ENCODE peak calls at places on chromosomes 6 and 20, in five cellular contexts. One of them, this sample, is unnamed.

GRCh38 chr6:26223213-26223612 is 136.0 kb downstream of the HFE start:
- DNase-seq in effector memory CD4-positive, alpha-beta T cell: no peak
- DNase-seq in fibroblast of the aortic adventitia: peak
- DNase-seq in colonic mucosa: no peak
- DNase-seq in choroid plexus epithelial cell: peak
- DNase-seq in this sample: no peak

GRCh38 chr20:50318709-50319108 is 128.1 kb downstream of the CEBPB start:
- DNase-seq in effector memory CD4-positive, alpha-beta T cell: no peak
- DNase-seq in fibroblast of the aortic adventitia: no peak
- DNase-seq in colonic mucosa: no peak
- DNase-seq in choroid plexus epithelial cell: no peak
- DNase-seq in this sample: no peak

GRCh38 chr6:151490996-151491395 is 2.8 kb upstream of the CCDC170 start:
- DNase-seq in effector memory CD4-positive, alpha-beta T cell: no peak
- DNase-seq in fibroblast of the aortic adventitia: no peak
- DNase-seq in colonic mucosa: no peak
- DNase-seq in choroid plexus epithelial cell: no peak
- DNase-seq in this sample: no peak

GRCh38 chr6:129006685-129007514 is 124.0 kb downstream of the LAMA2 start:
- DNase-seq in effector memory CD4-positive, alpha-beta T cell: no peak
- DNase-seq in fibroblast of the aortic adventitia: no peak
- DNase-seq in colonic mucosa: no peak
- DNase-seq in choroid plexus epithelial cell: no peak
- DNase-seq in this sample: no peak

GRCh38 chr6:72406517-72406916 is 215.3 kb upstream of the KCNQ5 start:
- DNase-seq in effector memory CD4-positive, alpha-beta T cell: no peak
- DNase-seq in fibroblast of the aortic adventitia: no peak
- DNase-seq in colonic mucosa: no peak
- DNase-seq in choroid plexus epithelial cell: no peak
- DNase-seq in this sample: no peak

GRCh38 chr20:5433352-5433751 is 116.6 kb upstream of the PROKR2 start:
- DNase-seq in effector memory CD4-positive, alpha-beta T cell: no peak
- DNase-seq in fibroblast of the aortic adventitia: no peak
- DNase-seq in colonic mucosa: no peak
- DNase-seq in choroid plexus epithelial cell: no peak
- DNase-seq in this sample: no peak

GRCh38 chr20:36273414-36274247 is 32.5 kb upstream of the DLGAP4 start:
- DNase-seq in effector memory CD4-positive, alpha-beta T cell: no peak
- DNase-seq in fibroblast of the aortic adventitia: peak
- DNase-seq in colonic mucosa: no peak
- DNase-seq in choroid plexus epithelial cell: peak
- DNase-seq in this sample: no peak

GRCh38 chr6:3977875-3978711 is 100.8 kb downstream of the FAM217A start:
- DNase-seq in effector memory CD4-positive, alpha-beta T cell: peak
- DNase-seq in fibroblast of the aortic adventitia: peak
- DNase-seq in colonic mucosa: peak
- DNase-seq in choroid plexus epithelial cell: peak
- DNase-seq in this sample: peak

GRCh38 chr6:66226099-66226498 is 519.1 kb upstream of the EYS start:
- DNase-seq in effector memory CD4-positive, alpha-beta T cell: no peak
- DNase-seq in fibroblast of the aortic adventitia: no peak
- DNase-seq in colonic mucosa: no peak
- DNase-seq in choroid plexus epithelial cell: no peak
- DNase-seq in this sample: no peak

GRCh38 chr6:190596-191395 is 101.5 kb upstream of the DUSP22 start:
- DNase-seq in effector memory CD4-positive, alpha-beta T cell: no peak
- DNase-seq in fibroblast of the aortic adventitia: no peak
- DNase-seq in colonic mucosa: no peak
- DNase-seq in choroid plexus epithelial cell: no peak
- DNase-seq in this sample: no peak

GRCh38 chr6:24996145-24996836 is 60.5 kb upstream of the RIPOR2 start:
- DNase-seq in effector memory CD4-positive, alpha-beta T cell: no peak
- DNase-seq in fibroblast of the aortic adventitia: no peak
- DNase-seq in colonic mucosa: no peak
- DNase-seq in choroid plexus epithelial cell: no peak
- DNase-seq in this sample: no peak

GRCh38 chr20:61575151-61575937 is 323.3 kb downstream of the CDH4 start:
- DNase-seq in effector memory CD4-positive, alpha-beta T cell: no peak
- DNase-seq in fibroblast of the aortic adventitia: no peak
- DNase-seq in colonic mucosa: no peak
- DNase-seq in choroid plexus epithelial cell: no peak
- DNase-seq in this sample: no peak

GRCh38 chr6:89970609-89971337 is 76.5 kb downstream of the GJA10 start:
- DNase-seq in effector memory CD4-positive, alpha-beta T cell: no peak
- DNase-seq in fibroblast of the aortic adventitia: peak
- DNase-seq in colonic mucosa: no peak
- DNase-seq in choroid plexus epithelial cell: peak
- DNase-seq in this sample: peak

GRCh38 chr20:45355209-45355608 is 7.0 kb upstream of the SDC4 start:
- DNase-seq in effector memory CD4-positive, alpha-beta T cell: no peak
- DNase-seq in fibroblast of the aortic adventitia: peak
- DNase-seq in colonic mucosa: no peak
- DNase-seq in choroid plexus epithelial cell: peak
- DNase-seq in this sample: no peak

GRCh38 chr6:109008951-109009760 is 85.5 kb downstream of the SESN1 start:
- DNase-seq in effector memory CD4-positive, alpha-beta T cell: peak
- DNase-seq in fibroblast of the aortic adventitia: peak
- DNase-seq in colonic mucosa: peak
- DNase-seq in choroid plexus epithelial cell: peak
- DNase-seq in this sample: peak

GRCh38 chr6:168089186-168090063 is 10.4 kb upstream of the FRMD1 start:
- DNase-seq in effector memory CD4-positive, alpha-beta T cell: no peak
- DNase-seq in fibroblast of the aortic adventitia: no peak
- DNase-seq in colonic mucosa: no peak
- DNase-seq in choroid plexus epithelial cell: no peak
- DNase-seq in this sample: no peak

GRCh38 chr20:64164123-64164836 is at the start of gene MYT1:
- DNase-seq in effector memory CD4-positive, alpha-beta T cell: no peak
- DNase-seq in fibroblast of the aortic adventitia: no peak
- DNase-seq in colonic mucosa: no peak
- DNase-seq in choroid plexus epithelial cell: no peak
- DNase-seq in this sample: no peak

GRCh38 chr20:32482251-32483220 is 102.6 kb downstream of the NOL4L start:
- DNase-seq in effector memory CD4-positive, alpha-beta T cell: peak
- DNase-seq in fibroblast of the aortic adventitia: no peak
- DNase-seq in colonic mucosa: peak
- DNase-seq in choroid plexus epithelial cell: peak
- DNase-seq in this sample: peak

GRCh38 chr20:45407783-45408645 is at the start of gene DBNDD2:
- DNase-seq in effector memory CD4-positive, alpha-beta T cell: no peak
- DNase-seq in fibroblast of the aortic adventitia: no peak
- DNase-seq in colonic mucosa: peak
- DNase-seq in choroid plexus epithelial cell: no peak
- DNase-seq in this sample: no peak

GRCh38 chr6:3882865-3883264 is 33.7 kb downstream of the FAM50B start:
- DNase-seq in effector memory CD4-positive, alpha-beta T cell: no peak
- DNase-seq in fibroblast of the aortic adventitia: peak
- DNase-seq in colonic mucosa: no peak
- DNase-seq in choroid plexus epithelial cell: no peak
- DNase-seq in this sample: no peak

GRCh38 chr6:109840796-109841195 is 137.3 kb upstream of the GPR6 start:
- DNase-seq in effector memory CD4-positive, alpha-beta T cell: no peak
- DNase-seq in fibroblast of the aortic adventitia: no peak
- DNase-seq in colonic mucosa: no peak
- DNase-seq in choroid plexus epithelial cell: no peak
- DNase-seq in this sample: no peak

GRCh38 chr6:143901885-143902708 is 37.8 kb downstream of the ZC2HC1B start:
- DNase-seq in effector memory CD4-positive, alpha-beta T cell: no peak
- DNase-seq in fibroblast of the aortic adventitia: peak
- DNase-seq in colonic mucosa: peak
- DNase-seq in choroid plexus epithelial cell: peak
- DNase-seq in this sample: no peak

GRCh38 chr6:46983007-46983411 is 59.1 kb downstream of the ADGRF1 start:
- DNase-seq in effector memory CD4-positive, alpha-beta T cell: no peak
- DNase-seq in fibroblast of the aortic adventitia: no peak
- DNase-seq in colonic mucosa: no peak
- DNase-seq in choroid plexus epithelial cell: no peak
- DNase-seq in this sample: no peak

GRCh38 chr6:44128020-44128917 is 915 bp downstream of the TMEM63B start:
- DNase-seq in effector memory CD4-positive, alpha-beta T cell: no peak
- DNase-seq in fibroblast of the aortic adventitia: no peak
- DNase-seq in colonic mucosa: peak
- DNase-seq in choroid plexus epithelial cell: peak
- DNase-seq in this sample: no peak

GRCh38 chr20:44074252-44075151 is 112.5 kb downstream of the JPH2 start:
- DNase-seq in effector memory CD4-positive, alpha-beta T cell: no peak
- DNase-seq in fibroblast of the aortic adventitia: peak
- DNase-seq in colonic mucosa: no peak
- DNase-seq in choroid plexus epithelial cell: peak
- DNase-seq in this sample: no peak

GRCh38 chr6:157096105-157096504 is 227.2 kb downstream of the TMEM242 start:
- DNase-seq in effector memory CD4-positive, alpha-beta T cell: no peak
- DNase-seq in fibroblast of the aortic adventitia: no peak
- DNase-seq in colonic mucosa: no peak
- DNase-seq in choroid plexus epithelial cell: no peak
- DNase-seq in this sample: no peak

GRCh38 chr20:9214676-9215075 is 145.8 kb downstream of the PLCB4 start:
- DNase-seq in effector memory CD4-positive, alpha-beta T cell: no peak
- DNase-seq in fibroblast of the aortic adventitia: peak
- DNase-seq in colonic mucosa: no peak
- DNase-seq in choroid plexus epithelial cell: peak
- DNase-seq in this sample: no peak

GRCh38 chr6:154874684-154875594 is 120.2 kb upstream of the TIAM2 start:
- DNase-seq in effector memory CD4-positive, alpha-beta T cell: no peak
- DNase-seq in fibroblast of the aortic adventitia: no peak
- DNase-seq in colonic mucosa: no peak
- DNase-seq in choroid plexus epithelial cell: peak
- DNase-seq in this sample: peak

GRCh38 chr6:153208706-153209105 is 77.6 kb upstream of the RGS17 start:
- DNase-seq in effector memory CD4-positive, alpha-beta T cell: no peak
- DNase-seq in fibroblast of the aortic adventitia: no peak
- DNase-seq in colonic mucosa: no peak
- DNase-seq in choroid plexus epithelial cell: no peak
- DNase-seq in this sample: no peak

GRCh38 chr6:124324237-124324636 is 520.6 kb downstream of the NKAIN2 start:
- DNase-seq in effector memory CD4-positive, alpha-beta T cell: no peak
- DNase-seq in fibroblast of the aortic adventitia: no peak
- DNase-seq in colonic mucosa: no peak
- DNase-seq in choroid plexus epithelial cell: no peak
- DNase-seq in this sample: no peak

GRCh38 chr6:99019341-99019740 is 71.6 kb upstream of the FBXL4 start:
- DNase-seq in effector memory CD4-positive, alpha-beta T cell: no peak
- DNase-seq in fibroblast of the aortic adventitia: peak
- DNase-seq in colonic mucosa: no peak
- DNase-seq in choroid plexus epithelial cell: no peak
- DNase-seq in this sample: no peak

GRCh38 chr6:62903263-62903662 is 308.0 kb upstream of the FKBP1C start:
- DNase-seq in effector memory CD4-positive, alpha-beta T cell: no peak
- DNase-seq in fibroblast of the aortic adventitia: no peak
- DNase-seq in colonic mucosa: no peak
- DNase-seq in choroid plexus epithelial cell: no peak
- DNase-seq in this sample: no peak

GRCh38 chr6:7110092-7110792 is 2.5 kb downstream of the RREB1 start:
- DNase-seq in effector memory CD4-positive, alpha-beta T cell: no peak
- DNase-seq in fibroblast of the aortic adventitia: no peak
- DNase-seq in colonic mucosa: no peak
- DNase-seq in choroid plexus epithelial cell: no peak
- DNase-seq in this sample: no peak
- H3K4me3 ChIP-seq in effector memory CD4-positive, alpha-beta T cell: peak
- H3K4me3 ChIP-seq in fibroblast of the aortic adventitia: peak
- H3K4me3 ChIP-seq in colonic mucosa: peak
- H3K4me3 ChIP-seq in choroid plexus epithelial cell: peak
- H3K4me3 ChIP-seq in this sample: peak

DNA sequence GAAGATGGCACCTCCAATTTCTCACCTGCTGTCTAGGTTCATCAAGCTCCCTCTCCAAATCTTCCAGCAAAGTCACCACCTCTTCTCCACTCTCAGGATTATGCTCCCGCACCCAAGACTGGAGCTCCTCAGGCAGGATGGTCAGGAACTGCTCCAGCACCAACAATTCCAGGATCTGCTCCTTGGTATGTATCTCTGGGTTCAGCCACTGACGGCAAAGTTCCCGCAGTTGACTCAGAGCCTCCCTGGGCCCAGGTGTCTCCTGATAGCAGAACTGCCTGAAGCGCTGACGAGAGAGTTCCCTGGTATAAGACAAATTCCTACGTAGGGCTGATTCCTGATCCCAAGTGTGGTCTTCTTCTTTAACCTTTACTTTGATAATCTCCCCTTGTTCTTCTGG is 60.6 kb downstream of the GPX5 start:
- DNase-seq in effector memory CD4-positive, alpha-beta T cell: no peak
- DNase-seq in fibroblast of the aortic adventitia: no peak
- DNase-seq in colonic mucosa: no peak
- DNase-seq in choroid plexus epithelial cell: no peak
- DNase-seq in this sample: no peak
- H3K4me3 ChIP-seq in effector memory CD4-positive, alpha-beta T cell: no peak
- H3K4me3 ChIP-seq in fibroblast of the aortic adventitia: no peak
- H3K4me3 ChIP-seq in colonic mucosa: peak
- H3K4me3 ChIP-seq in choroid plexus epithelial cell: no peak
- H3K4me3 ChIP-seq in this sample: no peak

DNA sequence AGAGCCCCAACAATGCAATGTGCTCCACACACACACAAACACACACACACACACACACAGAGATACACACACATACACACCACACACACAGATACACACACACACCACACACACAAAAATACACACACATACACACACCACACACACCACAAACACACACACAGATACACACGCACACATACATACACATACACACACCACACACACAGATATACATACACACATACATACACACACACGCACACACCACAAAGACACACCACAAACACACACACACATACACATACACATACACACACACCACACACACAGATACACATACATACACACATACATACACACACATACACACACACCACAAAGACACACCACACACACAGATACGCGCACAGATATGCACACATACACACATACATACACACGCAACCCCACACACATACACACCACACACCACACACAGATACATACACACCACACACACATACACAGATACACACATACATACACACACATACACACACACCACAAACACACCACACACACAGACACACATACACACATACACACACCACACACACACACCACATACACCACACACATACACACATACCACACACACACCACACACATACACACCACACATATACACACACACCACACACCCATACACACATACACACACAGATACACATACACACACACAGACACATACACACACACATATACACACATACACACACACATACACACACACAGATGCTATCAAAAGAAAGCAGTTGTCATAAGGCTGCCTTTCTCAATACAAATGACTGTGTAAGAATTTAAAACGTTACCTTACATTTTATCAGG is 128.0 kb downstream of the FOXC1 start:
- DNase-seq in effector memory CD4-positive, alpha-beta T cell: no peak
- DNase-seq in fibroblast of the aortic adventitia: no peak
- DNase-seq in colonic mucosa: no peak
- DNase-seq in choroid plexus epithelial cell: no peak
- DNase-seq in this sample: no peak
- H3K4me3 ChIP-seq in effector memory CD4-positive, alpha-beta T cell: no peak
- H3K4me3 ChIP-seq in fibroblast of the aortic adventitia: no peak
- H3K4me3 ChIP-seq in colonic mucosa: no peak
- H3K4me3 ChIP-seq in choroid plexus epithelial cell: no peak
- H3K4me3 ChIP-seq in this sample: no peak

DNA sequence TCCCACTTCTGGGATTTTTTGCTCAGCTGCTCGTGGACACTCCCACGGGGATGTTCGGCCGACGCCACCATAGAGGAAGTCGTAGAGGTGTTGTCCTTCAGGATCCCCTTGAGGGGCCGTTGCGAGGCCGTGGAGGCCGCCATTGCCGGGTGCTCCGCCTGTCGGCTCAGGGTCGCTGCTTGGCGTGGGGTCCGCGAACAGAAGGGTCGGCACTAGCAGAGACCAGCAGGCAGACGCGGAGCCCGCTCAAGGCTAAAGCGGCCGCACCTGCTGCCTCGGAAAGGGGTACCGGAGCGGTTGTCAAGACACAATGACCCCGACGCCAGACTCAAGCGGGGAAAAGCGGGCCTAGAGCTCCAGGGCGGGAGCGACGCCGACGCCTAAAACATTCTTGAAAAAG is 25.7 kb downstream of the PSMB9 start:
- DNase-seq in effector memory CD4-positive, alpha-beta T cell: no peak
- DNase-seq in fibroblast of the aortic adventitia: no peak
- DNase-seq in colonic mucosa: no peak
- DNase-seq in choroid plexus epithelial cell: no peak
- DNase-seq in this sample: no peak
- H3K4me3 ChIP-seq in effector memory CD4-positive, alpha-beta T cell: no peak
- H3K4me3 ChIP-seq in fibroblast of the aortic adventitia: no peak
- H3K4me3 ChIP-seq in colonic mucosa: no peak
- H3K4me3 ChIP-seq in choroid plexus epithelial cell: no peak
- H3K4me3 ChIP-seq in this sample: no peak

This sample was measured in HAP-1.